ENCODE peak calls at places on chromosomes 5 and 9, in eight cellular contexts. Y is WERI-Rb-1; P is NCI-H1694 treated with DMSO at 0.1 percent for 48 hours; B is posterior cingulate gyrus; X is spleen; I is activated T-helper 9 cell treated with anti-CD3 and anti-CD28 coated beads, Interleukin-2, amount 50 U/mL, for 16 hours; C is NCI-H524 treated with DMSO at 0.1 percent for 48 hours; Q is kidney epithelial cell. S is an unnamed sample.

GRCh38 chr9:14349141-14349817 is 35.3 kb upstream of the NFIB start:
- DNase-seq in Y (no peak), P (no peak), B (no peak), X (no peak), I (no peak), C (no peak), Q (no peak), S (no peak)

GRCh38 chr5:94285984-94286383 is 332.4 kb downstream of the KIAA0825 start:
- DNase-seq in Y (no peak), P (no peak), B (no peak), X (no peak), I (no peak), C (no peak), Q (no peak), S (no peak)

GRCh38 chr5:14038341-14038959 is 94.0 kb upstream of the DNAH5 start:
- DNase-seq in Y (no peak), P (no peak), B (no peak), X (no peak), I (no peak), C (no peak), Q (peak; percentile 62), S (no peak)

GRCh38 chr5:96110289-96110688 is 148.6 kb upstream of the ELL2 start:
- DNase-seq in Y (no peak), P (no peak), B (no peak), X (no peak), I (no peak), C (no peak), Q (no peak), S (no peak)

GRCh38 chr9:136160939-136161610 is 42.4 kb upstream of the TMEM250 start:
- DNase-seq in Y (no peak), P (no peak), B (no peak), X (no peak), I (no peak), C (no peak), Q (no peak), S (no peak)

GRCh38 chr9:22922222-22922621 is 475.6 kb downstream of the DMRTA1 start:
- DNase-seq in Y (no peak), P (no peak), B (no peak), X (no peak), I (no peak), C (no peak), Q (no peak), S (no peak)

GRCh38 chr9:12843735-12844134 is 68.9 kb downstream of the LURAP1L start:
- DNase-seq in Y (no peak), P (no peak), B (no peak), X (no peak), I (no peak), C (no peak), Q (no peak), S (no peak)

GRCh38 chr5:74201334-74202081 is 439.0 kb downstream of the ENC1 start:
- DNase-seq in Y (no peak), P (no peak), B (no peak), X (no peak), I (no peak), C (no peak), Q (peak; percentile 55), S (no peak)

GRCh38 chr5:171984748-171985419 is 21.6 kb downstream of the FBXW11 start:
- DNase-seq in Y (no peak), P (no peak), B (no peak), X (no peak), I (no peak), C (peak; percentile 8), Q (peak; percentile 48), S (no peak)

GRCh38 chr9:21415492-21416267 is 6.8 kb downstream of the IFNA8 start:
- DNase-seq in Y (no peak), P (no peak), B (no peak), X (no peak), I (no peak), C (peak; percentile 87), Q (peak; percentile 59), S (no peak)

GRCh38 chr9:130089141-130089540 is 35.4 kb downstream of the GPR107 start:
- DNase-seq in Y (no peak), P (no peak), B (no peak), X (peak; percentile 19), I (no peak), C (no peak), Q (no peak), S (no peak)

GRCh38 chr9:88237454-88238280 is 99.4 kb upstream of the SPATA31C2 start:
- DNase-seq in Y (no peak), P (no peak), B (no peak), X (no peak), I (no peak), C (no peak), Q (no peak), S (no peak)